ENCODE peak calls at places on chromosomes 7 and 10, in seven cellular contexts. R, T, Z, D, L, M and A are unnamed samples.

GRCh38 chr7:55502209-55502608 is 70.1 kb downstream of the VOPP1 start:
- DNase-seq in R (no peak), T (no peak), Z (no peak), D (no peak), L (no peak), M (no peak), A (no peak)

GRCh38 chr10:10826125-10826524 is 191.5 kb upstream of the CELF2 start:
- DNase-seq in R (peak), T (no peak), Z (no peak), D (no peak), L (peak), M (no peak), A (no peak)

GRCh38 chr10:27683226-27683625 is 62.4 kb downstream of the MKX start:
- DNase-seq in R (no peak), T (no peak), Z (no peak), D (no peak), L (no peak), M (no peak), A (no peak)

GRCh38 chr7:147775564-147775963 is 815.0 kb upstream of the C7orf33 start:
- DNase-seq in R (no peak), T (no peak), Z (no peak), D (no peak), L (no peak), M (no peak), A (no peak)

GRCh38 chr7:98075801-98076200 is 30.9 kb upstream of the LMTK2 start:
- DNase-seq in R (no peak), T (no peak), Z (no peak), D (no peak), L (no peak), M (no peak), A (no peak)

GRCh38 chr7:149126662-149127321 is 668 bp upstream of the ZNF425 start:
- DNase-seq in R (peak), T (peak), Z (peak), D (no peak), L (no peak), M (peak), A (peak)

GRCh38 chr7:82566752-82567151 is 123.2 kb upstream of the CACNA2D1 start:
- DNase-seq in R (no peak), T (peak), Z (peak), D (no peak), L (no peak), M (no peak), A (peak)

GRCh38 chr10:87054373-87055295 is 34.5 kb downstream of the FAM25A start:
- DNase-seq in R (peak), T (no peak), Z (no peak), D (no peak), L (peak), M (no peak), A (no peak)

GRCh38 chr10:93458821-93459257 is 23.3 kb downstream of the MYOF start:
- DNase-seq in R (peak), T (peak), Z (peak), D (no peak), L (peak), M (no peak), A (peak)

GRCh38 chr10:129963076-129963830 is 821 bp downstream of the EBF3 start:
- DNase-seq in R (peak), T (peak), Z (no peak), D (no peak), L (no peak), M (no peak), A (peak)

GRCh38 chr10:4407783-4408182 is 418.2 kb upstream of the AKR1E2 start:
- DNase-seq in R (peak), T (no peak), Z (no peak), D (no peak), L (no peak), M (no peak), A (no peak)

GRCh38 chr7:126140858-126141491 is 1111.8 kb downstream of the GRM8 start:
- DNase-seq in R (no peak), T (no peak), Z (no peak), D (no peak), L (no peak), M (no peak), A (no peak)

GRCh38 chr7:149291036-149291835 is 29.2 kb downstream of the ZNF783 start:
- DNase-seq in R (no peak), T (no peak), Z (no peak), D (no peak), L (no peak), M (no peak), A (no peak)

GRCh38 chr10:30639946-30640786 is 10.6 kb upstream of the LYZL2 start:
- DNase-seq in R (peak), T (no peak), Z (no peak), D (no peak), L (peak), M (no peak), A (no peak)

GRCh38 chr7:74502216-74502891 is 48.6 kb downstream of the GTF2IRD1 start:
- DNase-seq in R (no peak), T (peak), Z (peak), D (no peak), L (no peak), M (peak), A (peak)

GRCh38 chr7:138167222-138167621 is 91.0 kb downstream of the AKR1D1 start:
- DNase-seq in R (peak), T (no peak), Z (no peak), D (no peak), L (no peak), M (no peak), A (no peak)

GRCh38 chr10:52818019-52818418 is 45.4 kb upstream of the MBL2 start:
- DNase-seq in R (peak), T (no peak), Z (no peak), D (peak), L (no peak), M (no peak), A (no peak)
- TF ChIP-seq CTCF in R (peak), T (no peak), Z (peak), D (no peak), L (peak), M (peak), A (no peak)

DNA sequence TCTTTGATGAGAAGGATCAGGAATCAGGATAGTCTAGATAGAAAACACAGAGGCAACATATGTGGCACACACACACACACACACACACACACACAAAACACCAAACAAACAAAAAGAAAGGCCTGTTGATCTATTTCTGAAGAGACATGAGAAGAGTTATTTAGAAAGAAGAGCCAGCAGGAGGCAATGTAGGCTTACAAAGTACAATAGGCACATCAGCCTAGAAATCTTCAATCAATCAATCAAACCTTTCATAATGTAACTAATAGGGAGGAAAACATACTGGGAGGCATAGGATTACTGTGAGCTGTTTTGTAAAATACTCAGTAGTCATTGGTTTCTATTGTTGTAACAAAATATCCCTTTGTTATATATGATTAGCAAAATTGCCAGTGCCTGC is 47.3 kb upstream of the TES start:
- DNase-seq in R (no peak), T (no peak), Z (no peak), D (no peak), L (no peak), M (no peak), A (no peak)
- TF ChIP-seq CTCF in R (peak), T (no peak), Z (no peak), D (no peak), L (peak), M (peak), A (peak)

DNA sequence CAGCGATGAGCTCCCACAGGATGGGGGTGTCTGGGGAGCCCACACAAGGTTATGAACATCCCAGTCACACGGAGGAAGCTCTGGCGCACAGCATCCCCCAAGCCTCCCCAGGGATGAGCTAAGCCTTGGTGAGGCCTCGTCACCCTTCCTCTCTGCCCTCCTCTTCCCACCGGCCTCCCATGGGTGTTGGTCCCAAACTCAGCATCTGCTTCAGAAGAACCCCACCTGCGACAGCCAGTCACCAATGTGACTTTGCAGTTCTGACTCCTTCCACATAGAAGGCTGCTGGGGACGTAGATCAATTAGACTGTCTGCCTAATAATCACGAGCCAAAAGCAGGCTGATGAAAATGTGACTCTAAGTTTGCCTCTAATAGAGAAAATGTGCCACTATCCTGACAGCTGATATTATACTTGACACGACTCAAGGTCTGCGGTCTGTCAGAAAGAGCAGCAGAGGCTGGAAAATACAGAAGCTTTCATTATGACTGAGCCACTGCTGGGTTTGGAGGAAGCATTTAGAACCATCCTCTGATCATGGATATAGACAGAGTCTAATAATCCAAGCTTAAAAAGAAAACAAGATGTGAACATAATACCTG is 116.0 kb upstream of the PFKP start:
- DNase-seq in R (no peak), T (no peak), Z (no peak), D (no peak), L (no peak), M (no peak), A (no peak)
- TF ChIP-seq CTCF in R (no peak), T (no peak), Z (no peak), D (no peak), L (no peak), M (no peak), A (no peak)

DNA sequence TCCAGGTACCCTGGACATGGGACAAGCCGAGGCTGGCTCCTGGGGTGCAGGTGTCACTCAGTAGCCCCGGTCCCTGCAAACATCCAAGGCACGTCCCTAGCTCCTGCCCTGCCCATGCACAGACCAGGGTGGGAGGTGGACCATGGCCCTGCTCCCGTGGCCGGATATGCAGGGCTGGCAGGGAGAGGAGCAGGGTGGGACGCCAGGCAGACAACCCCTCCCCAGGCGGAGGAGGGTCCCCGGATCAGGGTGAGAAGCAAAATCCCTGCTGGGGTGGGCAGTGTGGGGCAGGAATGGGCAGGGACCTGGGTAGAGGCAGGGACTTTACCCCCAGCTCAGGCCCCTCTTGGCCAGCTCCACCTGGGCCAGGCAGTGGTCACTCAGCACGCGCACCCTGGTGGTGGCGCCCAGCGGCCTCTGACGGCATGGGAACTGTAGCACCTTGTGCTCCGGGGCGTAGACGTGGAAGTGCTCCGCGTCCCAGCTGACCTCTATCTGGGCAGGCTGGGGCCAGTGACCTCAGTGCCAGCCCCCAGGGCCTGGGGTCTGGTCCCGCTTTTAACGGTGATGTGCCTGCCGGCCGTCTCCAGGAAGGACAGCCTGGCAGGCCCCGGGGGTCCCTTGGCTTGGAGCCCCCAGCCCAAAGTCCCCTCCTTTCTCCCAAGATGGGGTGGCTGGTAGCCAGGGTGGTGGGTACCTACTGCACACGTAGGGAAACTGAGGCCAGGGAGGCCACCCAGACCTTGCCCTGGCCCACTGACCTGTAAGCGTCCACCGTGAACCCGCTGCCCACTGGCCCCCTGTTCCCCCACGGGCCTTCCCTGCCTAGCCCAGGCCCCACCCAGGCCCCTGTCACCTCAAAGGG is 1.2 kb downstream of the GRIFIN start:
- DNase-seq in R (no peak), T (no peak), Z (no peak), D (no peak), L (no peak), M (no peak), A (no peak)
- TF ChIP-seq CTCF in R (no peak), T (no peak), Z (no peak), D (no peak), L (no peak), M (no peak), A (no peak)

GRCh38 chr7:106170216-106170615 is 58.1 kb upstream of the SYPL1 start:
- DNase-seq in R (no peak), T (no peak), Z (no peak), D (no peak), L (no peak), M (no peak), A (no peak)

GRCh38 chr7:106165328-106165727 is 53.2 kb upstream of the SYPL1 start:
- DNase-seq in R (peak), T (no peak), Z (no peak), D (no peak), L (no peak), M (no peak), A (no peak)

GRCh38 chr7:106167439-106168136 is 55.5 kb upstream of the SYPL1 start:
- DNase-seq in R (peak), T (no peak), Z (no peak), D (no peak), L (no peak), M (no peak), A (no peak)

GRCh38 chr7:106163257-106163656 is 51.1 kb upstream of the SYPL1 start:
- DNase-seq in R (no peak), T (no peak), Z (no peak), D (no peak), L (no peak), M (no peak), A (no peak)

GRCh38 chr7:106166651-106167342 is 54.7 kb upstream of the SYPL1 start:
- DNase-seq in R (peak), T (no peak), Z (no peak), D (no peak), L (peak), M (no peak), A (peak)
- TF ChIP-seq CTCF in R (peak), T (peak), Z (peak), D (no peak), L (peak), M (peak), A (peak)

GRCh38 chr10:97612386-97612785 is 20.9 kb downstream of the MORN4 start:
- DNase-seq in R (peak), T (no peak), Z (no peak), D (peak), L (peak), M (no peak), A (peak)
- TF ChIP-seq CTCF in R (peak), T (peak), Z (peak), D (no peak), L (peak), M (peak), A (peak)

DNA sequence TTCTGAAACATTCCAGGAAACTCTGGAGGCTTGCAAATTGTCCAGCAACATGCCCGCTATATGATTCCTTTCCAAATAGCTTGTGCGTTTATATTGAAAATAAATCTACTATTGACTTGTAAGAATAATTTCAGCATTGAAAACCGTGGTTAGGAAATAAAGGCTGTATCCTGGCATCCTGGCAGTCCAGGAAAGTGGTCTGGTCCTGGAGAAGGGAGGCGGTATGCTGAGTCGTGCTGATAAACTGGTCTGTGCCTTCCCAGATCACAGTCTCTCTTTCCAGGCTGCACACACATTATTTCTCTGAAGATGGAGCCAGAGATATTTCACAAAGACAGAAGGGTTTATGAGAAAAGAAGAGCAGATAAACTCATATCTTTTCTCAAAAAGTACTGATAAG is 350.1 kb upstream of the COBL start:
- DNase-seq in R (no peak), T (no peak), Z (no peak), D (no peak), L (no peak), M (no peak), A (no peak)
- TF ChIP-seq CTCF in R (no peak), T (no peak), Z (no peak), D (no peak), L (no peak), M (no peak), A (no peak)